ENCODE peak calls at places on chromosomes 5 and 9, in four cellular contexts. E is activated effector memory CD4-positive, alpha-beta T cell treated with anti-CD3 and anti-CD28 coated beads, Interleukin-2, amount 50 U/mL, for 16 hours; I is mucosa of descending colon; R is C1 segment of cervical spinal cord. K is an unnamed sample.

GRCh38 chr9:107137495-107138202 is 145.4 kb upstream of the RAD23B start:
- DNase-seq in E (no peak), R (no peak), I (no peak), K (peak; percentile 10)

GRCh38 chr5:153896701-153897100 is 142.0 kb downstream of the FAM114A2 start:
- DNase-seq in I (no peak), R (no peak), E (no peak), K (peak; percentile 2)

GRCh38 chr5:80182802-80183645 is 72.8 kb downstream of the SERINC5 start:
- DNase-seq in R (no peak), I (no peak), E (peak; percentile 66), K (no peak)

GRCh38 chr5:37086466-37087178 is 162.6 kb downstream of the CPLANE1 start:
- DNase-seq in R (no peak), I (no peak), E (no peak), K (peak; percentile 63)

GRCh38 chr5:106875591-106876297 is 795.0 kb downstream of the EFNA5 start:
- DNase-seq in I (no peak), E (no peak), R (no peak), K (peak; percentile 61)

GRCh38 chr9:137550958-137551655 is 572 bp upstream of the MRPL41 start:
- DNase-seq in E (no peak), I (peak; percentile 87), R (no peak), K (peak; percentile 79)

GRCh38 chr5:179220716-179221115 is 124.5 kb downstream of the ADAMTS2 start:
- DNase-seq in R (no peak), I (peak; percentile 35), E (no peak), K (no peak)

GRCh38 chr5:84227221-84227620 is 157.5 kb downstream of the EDIL3 start:
- DNase-seq in E (no peak), R (no peak), I (no peak), K (no peak)

GRCh38 chr5:73998496-73998895 is 372.5 kb downstream of the ARHGEF28 start:
- DNase-seq in I (no peak), R (no peak), E (no peak), K (no peak)

GRCh38 chr9:96417051-96417586 is 1.1 kb downstream of the ZNF367 start:
- DNase-seq in E (peak; percentile 98), R (peak; percentile 82), I (peak; percentile 94), K (peak; percentile 77)

GRCh38 chr9:127490831-127491230 is 39.5 kb downstream of the LRSAM1 start:
- DNase-seq in R (no peak), E (no peak), I (no peak), K (no peak)

GRCh38 chr5:156505101-156505500 is 178.1 kb downstream of the SGCD start:
- DNase-seq in E (no peak), I (no peak), R (no peak), K (no peak)

GRCh38 chr5:132962429-132962928 is 955 bp downstream of the AFF4 start:
- DNase-seq in R (no peak), E (no peak), I (no peak), K (peak; percentile 59)

GRCh38 chr5:113345261-113345940 is 89.4 kb downstream of the TSSK1B start:
- DNase-seq in I (no peak), E (no peak), R (no peak), K (peak; percentile 81)

GRCh38 chr5:7850533-7851239 is at the start of gene CFAP90:
- DNase-seq in I (peak; percentile 61), E (peak; percentile 76), R (no peak), K (no peak)

GRCh38 chr5:108259306-108259705 is 122.6 kb downstream of the FBXL17 start:
- DNase-seq in E (no peak), R (no peak), I (no peak), K (no peak)

GRCh38 chr5:56918054-56918453 is 8.7 kb downstream of the SETD9 start:
- DNase-seq in E (no peak), I (no peak), R (no peak), K (no peak)

GRCh38 chr5:87576867-87577266 is 164.1 kb upstream of the CCNH start:
- DNase-seq in R (no peak), E (no peak), I (no peak), K (no peak)

GRCh38 chr9:93094294-93095204 is 1.5 kb upstream of the CARD19 start:
- DNase-seq in E (peak; percentile 65), R (peak; percentile 27), I (peak; percentile 83), K (no peak)

GRCh38 chr5:68688547-68688946 is 405.3 kb upstream of the SLC30A5 start:
- DNase-seq in E (no peak), I (no peak), R (no peak), K (no peak)

GRCh38 chr5:179279347-179280094 is 65.7 kb downstream of the ADAMTS2 start:
- DNase-seq in I (peak; percentile 28), R (no peak), E (no peak), K (no peak)

GRCh38 chr5:69217154-69217731 is 17.4 kb upstream of the CDK7 start:
- DNase-seq in R (no peak), I (no peak), E (no peak), K (no peak)

GRCh38 chr5:141650851-141651727 is at the start of gene FCHSD1:
- DNase-seq in I (peak; percentile 94), R (peak; percentile 67), E (peak; percentile 93), K (peak; percentile 48)

GRCh38 chr5:982377-983237 is 26.0 kb upstream of the NKD2 start:
- DNase-seq in I (peak; percentile 43), E (peak; percentile 57), R (no peak), K (no peak)

GRCh38 chr9:121676916-121677315 is 25.5 kb downstream of the DAB2IP start:
- DNase-seq in I (no peak), E (no peak), R (no peak), K (no peak)

GRCh38 chr5:172905771-172906170 is 53.5 kb upstream of the RPL26L1 start:
- DNase-seq in I (no peak), R (no peak), E (no peak), K (no peak)

GRCh38 chr5:90689064-90689463 is 130.5 kb downstream of the ADGRV1 start:
- DNase-seq in R (no peak), I (no peak), E (no peak), K (no peak)

GRCh38 chr5:138305797-138306196 is 25.8 kb downstream of the CDC25C start:
- DNase-seq in E (no peak), R (peak; percentile 20), I (no peak), K (no peak)

GRCh38 chr9:78118742-78119473 is 87.3 kb upstream of the GNAQ start:
- DNase-seq in E (no peak), R (no peak), I (no peak), K (no peak)

GRCh38 chr9:27453860-27454553 is 70.1 kb upstream of the IFNK start:
- DNase-seq in E (no peak), I (no peak), R (no peak), K (no peak)

GRCh38 chr5:109439593-109439992 is 29.8 kb upstream of the PJA2 start:
- DNase-seq in I (no peak), E (no peak), R (no peak), K (no peak)

GRCh38 chr9:31347082-31347617 is 1037.3 kb upstream of the ACO1 start:
- DNase-seq in R (no peak), I (no peak), E (no peak), K (peak; percentile 59)

GRCh38 chr5:3139596-3139995 is 388.1 kb upstream of the IRX2 start:
- DNase-seq in E (no peak), R (no peak), I (no peak), K (peak; percentile 72)

GRCh38 chr5:33997331-33997983 is 10.4 kb downstream of the AMACR start:
- DNase-seq in I (no peak), R (peak; percentile 27), E (no peak), K (peak; percentile 83)

GRCh38 chr5:125461641-125462072 is 715.2 kb upstream of the ZNF608 start:
- DNase-seq in R (no peak), I (no peak), E (no peak), K (no peak)

GRCh38 chr5:73265641-73266040 is 92.6 kb downstream of the TMEM174 start:
- DNase-seq in E (no peak), I (no peak), R (no peak), K (peak; percentile 5)

GRCh38 chr5:65779643-65780042 is 57.6 kb downstream of the NLN start:
- DNase-seq in E (no peak), R (no peak), I (no peak), K (no peak)